ENCODE peak calls at places on chromosomes 16 and 17, in five cellular contexts. O is amniotic epithelial cell, D is KBM-7, L is fibroblast of the conjunctiva, N is thoracic aorta. C is an unnamed sample.

GRCh38 chr16:49972280-49972679 is 52.7 kb upstream of the CNEP1R1 start:
- DNase-seq in O (no peak), D (no peak), L (no peak), N (no peak), C (no peak)

GRCh38 chr16:70257391-70257790 is 5.7 kb upstream of the EXOSC6 start:
- DNase-seq in O (no peak), D (no peak), L (no peak), N (no peak), C (no peak)

GRCh38 chr17:47915667-47916242 is 19.7 kb downstream of the SP2 start:
- DNase-seq in O (no peak), D (no peak), L (no peak), N (no peak), C (no peak)

GRCh38 chr17:1730004-1730344 is 5.5 kb downstream of the WDR81 start:
- DNase-seq in O (no peak), D (no peak), L (no peak), N (no peak), C (no peak)

GRCh38 chr17:4782652-4783051 is 3.5 kb downstream of the VMO1 start:
- DNase-seq in O (no peak), D (no peak), L (no peak), N (no peak), C (no peak)

GRCh38 chr16:50313596-50314483 is 47.5 kb downstream of the ADCY7 start:
- DNase-seq in O (no peak), D (peak; percentile 23), L (no peak), N (no peak), C (peak; percentile 30)

GRCh38 chr16:30602595-30603277 is 7.5 kb downstream of the ZNF689 start:
- DNase-seq in O (no peak), D (no peak), L (peak; percentile 44), N (no peak), C (no peak)

GRCh38 chr16:67822511-67822910 is 15.8 kb downstream of the TSNAXIP1 start:
- DNase-seq in O (peak; percentile 60), D (no peak), L (no peak), N (no peak), C (no peak)

GRCh38 chr17:31289790-31290189 is 7.2 kb downstream of the OMG start:
- DNase-seq in O (no peak), D (no peak), L (no peak), N (no peak), C (no peak)

GRCh38 chr16:79972053-79972704 is 371.6 kb upstream of the MAF start:
- DNase-seq in O (peak; percentile 48), D (no peak), L (no peak), N (no peak), C (no peak)

GRCh38 chr17:5780476-5780875 is 196.2 kb upstream of the NLRP1 start:
- DNase-seq in O (no peak), D (no peak), L (no peak), N (no peak), C (no peak)